ENCODE peak calls at places on chromosomes 11 and 22, in eight cellular contexts. One of them, this sample, is unnamed.

GRCh38 chr11:47469411-47470179 is 20.7 kb upstream of the RAPSN start:
- DNase-seq in lower leg skin: no peak
- DNase-seq in cardiac muscle cell: peak
- DNase-seq in adrenal gland: no peak
- DNase-seq in AG09309: no peak
- DNase-seq in K562: no peak
- DNase-seq in heart left ventricle: no peak
- DNase-seq in tibial nerve: no peak
- DNase-seq in this sample: peak

GRCh38 chr22:23548501-23549197 is 31.4 kb downstream of the IGLL1 start:
- DNase-seq in K562: no peak
- DNase-seq in lower leg skin: no peak
- DNase-seq in heart left ventricle: no peak
- DNase-seq in tibial nerve: no peak
- DNase-seq in adrenal gland: no peak
- DNase-seq in cardiac muscle cell: no peak
- DNase-seq in AG09309: no peak
- DNase-seq in this sample: no peak

GRCh38 chr11:78248191-78248590 is 59.5 kb downstream of the USP35 start:
- DNase-seq in cardiac muscle cell: no peak
- DNase-seq in K562: no peak
- DNase-seq in lower leg skin: no peak
- DNase-seq in adrenal gland: no peak
- DNase-seq in heart left ventricle: no peak
- DNase-seq in tibial nerve: no peak
- DNase-seq in AG09309: no peak
- DNase-seq in this sample: peak

GRCh38 chr22:39502789-39503464 is 837 bp downstream of the MIEF1 start:
- DNase-seq in heart left ventricle: no peak
- DNase-seq in K562: no peak
- DNase-seq in lower leg skin: no peak
- DNase-seq in cardiac muscle cell: no peak
- DNase-seq in adrenal gland: peak
- DNase-seq in tibial nerve: no peak
- DNase-seq in AG09309: no peak
- DNase-seq in this sample: peak

GRCh38 chr11:29554000-29554399 is 462.8 kb downstream of the KCNA4 start:
- DNase-seq in cardiac muscle cell: no peak
- DNase-seq in heart left ventricle: no peak
- DNase-seq in adrenal gland: no peak
- DNase-seq in lower leg skin: no peak
- DNase-seq in AG09309: no peak
- DNase-seq in K562: no peak
- DNase-seq in tibial nerve: no peak
- DNase-seq in this sample: no peak

GRCh38 chr11:57402188-57403066 is 12.0 kb upstream of the PRG2 start:
- DNase-seq in cardiac muscle cell: peak
- DNase-seq in AG09309: no peak
- DNase-seq in heart left ventricle: no peak
- DNase-seq in tibial nerve: no peak
- DNase-seq in K562: peak
- DNase-seq in lower leg skin: no peak
- DNase-seq in adrenal gland: no peak
- DNase-seq in this sample: no peak

GRCh38 chr11:75625970-75626691 is 42.7 kb downstream of the MAP6 start:
- DNase-seq in cardiac muscle cell: peak
- DNase-seq in lower leg skin: no peak
- DNase-seq in AG09309: peak
- DNase-seq in adrenal gland: no peak
- DNase-seq in K562: no peak
- DNase-seq in tibial nerve: no peak
- DNase-seq in heart left ventricle: no peak
- DNase-seq in this sample: peak

GRCh38 chr11:112255075-112255739 is 5.5 kb downstream of the PLET1 start:
- DNase-seq in AG09309: peak
- DNase-seq in lower leg skin: no peak
- DNase-seq in cardiac muscle cell: peak
- DNase-seq in tibial nerve: no peak
- DNase-seq in K562: peak
- DNase-seq in heart left ventricle: no peak
- DNase-seq in adrenal gland: peak
- DNase-seq in this sample: peak

GRCh38 chr22:44093791-44094190 is 69.7 kb downstream of the PARVB start:
- DNase-seq in AG09309: no peak
- DNase-seq in tibial nerve: no peak
- DNase-seq in lower leg skin: no peak
- DNase-seq in adrenal gland: no peak
- DNase-seq in cardiac muscle cell: no peak
- DNase-seq in K562: no peak
- DNase-seq in heart left ventricle: no peak
- DNase-seq in this sample: no peak

GRCh38 chr22:29300807-29301601 is 5.4 kb upstream of the GAS2L1 start:
- DNase-seq in tibial nerve: no peak
- DNase-seq in heart left ventricle: no peak
- DNase-seq in lower leg skin: peak
- DNase-seq in K562: no peak
- DNase-seq in AG09309: no peak
- DNase-seq in cardiac muscle cell: no peak
- DNase-seq in adrenal gland: no peak
- DNase-seq in this sample: no peak

GRCh38 chr11:33168605-33169240 is 7.4 kb upstream of the CSTF3 start:
- DNase-seq in K562: no peak
- DNase-seq in lower leg skin: no peak
- DNase-seq in heart left ventricle: no peak
- DNase-seq in cardiac muscle cell: peak
- DNase-seq in adrenal gland: no peak
- DNase-seq in tibial nerve: no peak
- DNase-seq in AG09309: no peak
- DNase-seq in this sample: no peak

GRCh38 chr11:66071326-66071870 is 1.3 kb downstream of the PACS1 start:
- DNase-seq in tibial nerve: no peak
- DNase-seq in K562: no peak
- DNase-seq in heart left ventricle: no peak
- DNase-seq in adrenal gland: no peak
- DNase-seq in AG09309: no peak
- DNase-seq in cardiac muscle cell: no peak
- DNase-seq in lower leg skin: peak
- DNase-seq in this sample: no peak

GRCh38 chr11:62025429-62026105 is 58.1 kb upstream of the FTH1 start:
- DNase-seq in lower leg skin: peak
- DNase-seq in cardiac muscle cell: peak
- DNase-seq in K562: peak
- DNase-seq in heart left ventricle: peak
- DNase-seq in tibial nerve: peak
- DNase-seq in adrenal gland: peak
- DNase-seq in AG09309: peak
- DNase-seq in this sample: peak

GRCh38 chr11:613369-613968 is 2.3 kb downstream of the IRF7 start:
- DNase-seq in AG09309: no peak
- DNase-seq in tibial nerve: peak
- DNase-seq in K562: peak
- DNase-seq in adrenal gland: no peak
- DNase-seq in heart left ventricle: peak
- DNase-seq in lower leg skin: peak
- DNase-seq in cardiac muscle cell: peak
- DNase-seq in this sample: peak

GRCh38 chr11:126059238-126059761 is 3.4 kb downstream of the CDON start:
- DNase-seq in cardiac muscle cell: no peak
- DNase-seq in K562: no peak
- DNase-seq in lower leg skin: no peak
- DNase-seq in AG09309: no peak
- DNase-seq in tibial nerve: no peak
- DNase-seq in adrenal gland: no peak
- DNase-seq in heart left ventricle: no peak
- DNase-seq in this sample: no peak

GRCh38 chr11:126061707-126062678 is 673 bp downstream of the CDON start:
- DNase-seq in adrenal gland: no peak
- DNase-seq in lower leg skin: peak
- DNase-seq in AG09309: no peak
- DNase-seq in K562: peak
- DNase-seq in heart left ventricle: peak
- DNase-seq in cardiac muscle cell: peak
- DNase-seq in tibial nerve: no peak
- DNase-seq in this sample: peak

GRCh38 chr11:126060651-126061220 is 1.9 kb downstream of the CDON start:
- DNase-seq in AG09309: no peak
- DNase-seq in heart left ventricle: no peak
- DNase-seq in cardiac muscle cell: no peak
- DNase-seq in adrenal gland: no peak
- DNase-seq in lower leg skin: no peak
- DNase-seq in tibial nerve: no peak
- DNase-seq in K562: no peak
- DNase-seq in this sample: no peak

GRCh38 chr11:126062679-126063509 is at the start of gene CDON:
- DNase-seq in AG09309: peak
- DNase-seq in heart left ventricle: peak
- DNase-seq in tibial nerve: peak
- DNase-seq in cardiac muscle cell: peak
- DNase-seq in lower leg skin: peak
- DNase-seq in adrenal gland: peak
- DNase-seq in K562: peak
- DNase-seq in this sample: peak

DNA sequence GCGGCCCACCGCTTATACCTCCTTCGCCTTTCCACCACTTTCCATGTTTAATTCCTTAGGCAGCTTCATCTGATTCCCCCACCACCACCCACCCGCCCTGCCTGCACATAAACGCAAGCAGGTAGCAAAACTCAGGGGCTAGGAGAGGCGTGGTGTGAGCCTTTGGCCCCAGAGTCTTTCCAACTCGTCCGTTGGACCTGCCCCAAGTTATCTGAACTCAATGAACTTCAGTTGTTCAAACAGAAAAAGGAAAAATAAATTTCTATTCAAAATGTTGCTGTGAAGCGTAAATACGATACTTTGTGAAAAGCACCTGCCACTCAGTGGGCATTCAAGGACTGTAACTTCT is 818 bp upstream of the CDON start:
- DNase-seq in adrenal gland: no peak
- DNase-seq in AG09309: no peak
- DNase-seq in tibial nerve: no peak
- DNase-seq in cardiac muscle cell: no peak
- DNase-seq in K562: no peak
- DNase-seq in lower leg skin: no peak
- DNase-seq in heart left ventricle: no peak
- DNase-seq in this sample: no peak
- H3K4me3 ChIP-seq in adrenal gland: peak
- H3K4me3 ChIP-seq in AG09309: no peak
- H3K4me3 ChIP-seq in tibial nerve: peak
- H3K4me3 ChIP-seq in cardiac muscle cell: peak
- H3K4me3 ChIP-seq in K562: no peak
- H3K4me3 ChIP-seq in lower leg skin: no peak
- H3K4me3 ChIP-seq in heart left ventricle: peak
- H3K4me3 ChIP-seq in this sample: peak

GRCh38 chr11:25961539-25961938 is 370.4 kb upstream of the ANO3 start:
- DNase-seq in tibial nerve: no peak
- DNase-seq in AG09309: no peak
- DNase-seq in heart left ventricle: no peak
- DNase-seq in cardiac muscle cell: no peak
- DNase-seq in K562: no peak
- DNase-seq in lower leg skin: no peak
- DNase-seq in adrenal gland: no peak
- DNase-seq in this sample: no peak
- TF ChIP-seq CTCF in tibial nerve: no peak
- TF ChIP-seq CTCF in AG09309: no peak
- TF ChIP-seq CTCF in heart left ventricle: no peak
- TF ChIP-seq CTCF in cardiac muscle cell: no peak
- TF ChIP-seq CTCF in K562: no peak
- TF ChIP-seq CTCF in lower leg skin: no peak
- TF ChIP-seq CTCF in adrenal gland: no peak
- TF ChIP-seq CTCF in this sample: peak

DNA sequence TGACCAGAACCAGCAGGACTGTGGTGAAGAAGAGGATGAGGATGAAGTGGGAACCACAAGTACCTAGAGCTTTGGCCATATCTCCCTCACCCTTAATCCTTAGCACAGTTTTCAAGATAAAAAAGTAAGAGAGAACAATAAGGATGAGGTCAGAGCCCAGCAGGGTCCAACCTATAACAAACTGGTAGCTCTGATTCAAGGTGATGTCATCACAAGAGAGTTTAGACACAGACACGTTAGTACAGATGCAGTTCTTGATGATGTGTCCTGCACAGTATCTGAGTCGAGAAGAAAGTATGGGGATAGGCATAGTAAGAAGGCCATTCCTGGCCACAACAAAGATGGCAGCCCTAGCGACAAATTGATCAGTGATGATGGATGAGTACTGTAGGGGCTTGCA is 586 bp downstream of the OR56A5 start:
- DNase-seq in cardiac muscle cell: no peak
- DNase-seq in AG09309: no peak
- DNase-seq in adrenal gland: no peak
- DNase-seq in K562: no peak
- DNase-seq in lower leg skin: no peak
- DNase-seq in tibial nerve: no peak
- DNase-seq in heart left ventricle: no peak
- DNase-seq in this sample: no peak
- H3K4me3 ChIP-seq in cardiac muscle cell: no peak
- H3K4me3 ChIP-seq in AG09309: no peak
- H3K4me3 ChIP-seq in adrenal gland: no peak
- H3K4me3 ChIP-seq in K562: no peak
- H3K4me3 ChIP-seq in lower leg skin: no peak
- H3K4me3 ChIP-seq in tibial nerve: no peak
- H3K4me3 ChIP-seq in heart left ventricle: no peak
- H3K4me3 ChIP-seq in this sample: no peak

GRCh38 chr11:44464741-44465140 is 100.7 kb upstream of the CD82 start:
- DNase-seq in AG09309: no peak
- DNase-seq in cardiac muscle cell: no peak
- DNase-seq in heart left ventricle: no peak
- DNase-seq in adrenal gland: no peak
- DNase-seq in K562: no peak
- DNase-seq in tibial nerve: no peak
- DNase-seq in lower leg skin: no peak
- DNase-seq in this sample: peak
- TF ChIP-seq CTCF in AG09309: peak
- TF ChIP-seq CTCF in cardiac muscle cell: no peak
- TF ChIP-seq CTCF in heart left ventricle: no peak
- TF ChIP-seq CTCF in adrenal gland: no peak
- TF ChIP-seq CTCF in K562: peak
- TF ChIP-seq CTCF in tibial nerve: no peak
- TF ChIP-seq CTCF in lower leg skin: no peak
- TF ChIP-seq CTCF in this sample: no peak

DNA sequence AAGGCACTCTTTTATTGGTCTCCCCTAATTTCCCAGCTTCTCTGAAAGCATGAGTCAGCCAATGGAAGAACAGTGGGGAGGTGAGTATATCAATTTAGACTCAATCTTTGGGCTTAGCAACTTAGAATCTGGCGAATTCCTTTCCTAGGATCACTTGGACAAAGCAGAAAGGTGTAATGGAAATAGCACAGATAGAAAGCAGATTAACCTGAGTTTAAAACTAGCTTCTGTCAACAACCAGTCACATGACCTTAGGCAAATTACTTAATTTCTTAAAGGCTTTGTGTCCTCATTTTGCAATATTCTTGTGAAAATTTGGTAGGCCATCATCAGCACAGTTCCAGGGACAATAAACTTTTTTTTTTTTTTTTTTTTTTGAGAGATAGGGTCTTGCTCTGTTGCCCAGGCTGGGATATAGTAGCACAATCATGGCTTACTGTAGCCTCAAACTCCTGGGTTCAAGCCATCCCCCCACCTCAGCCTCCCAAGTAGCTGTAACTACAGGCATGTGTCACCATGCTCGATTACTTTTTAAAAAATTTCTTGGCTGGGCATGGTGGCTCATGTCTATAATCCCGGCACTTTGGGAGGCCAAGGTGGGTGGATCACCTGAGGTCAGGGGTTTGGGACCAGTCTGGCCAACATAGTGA is 40.8 kb upstream of the PCF11 start:
- DNase-seq in lower leg skin: no peak
- DNase-seq in tibial nerve: no peak
- DNase-seq in AG09309: no peak
- DNase-seq in adrenal gland: no peak
- DNase-seq in K562: no peak
- DNase-seq in heart left ventricle: no peak
- DNase-seq in cardiac muscle cell: no peak
- DNase-seq in this sample: no peak
- H3K4me3 ChIP-seq in lower leg skin: no peak
- H3K4me3 ChIP-seq in tibial nerve: no peak
- H3K4me3 ChIP-seq in AG09309: no peak
- H3K4me3 ChIP-seq in adrenal gland: no peak
- H3K4me3 ChIP-seq in K562: no peak
- H3K4me3 ChIP-seq in heart left ventricle: no peak
- H3K4me3 ChIP-seq in cardiac muscle cell: no peak
- H3K4me3 ChIP-seq in this sample: no peak